ENCODE peak calls at places on chromosomes 7 and 10, in four cellular contexts. L is H1, G is IMR-90, R is mesendoderm. P is an unnamed sample.

GRCh38 chr7:144057954-144058353 is 9.2 kb downstream of the OR2A5 start:
- DNase-seq in L (no peak), G (no peak), R (no peak), P (no peak)

GRCh38 chr10:114100848-114101741 is 57.4 kb downstream of the ADRB1 start:
- DNase-seq in L (peak), G (peak), R (peak), P (no peak)

GRCh38 chr10:107264742-107265141 is 100.2 kb upstream of the SORCS1 start:
- DNase-seq in L (peak), G (no peak), R (peak), P (peak)

GRCh38 chr7:157981778-157982177 is 605.8 kb downstream of the PTPRN2 start:
- DNase-seq in L (no peak), G (no peak), R (no peak), P (peak)

GRCh38 chr10:48945441-48946143 is 6.0 kb upstream of the LRRC18 start:
- DNase-seq in L (no peak), G (no peak), R (no peak), P (no peak)

GRCh38 chr10:49758249-49758930 is 3.7 kb downstream of the OGDHL start:
- DNase-seq in L (no peak), G (no peak), R (no peak), P (peak)

GRCh38 chr10:123073187-123073586 is 62.6 kb upstream of the HMX3 start:
- DNase-seq in L (no peak), G (no peak), R (no peak), P (no peak)

GRCh38 chr10:29078919-29079318 is 210.0 kb upstream of the LYZL1 start:
- DNase-seq in L (no peak), G (no peak), R (peak), P (no peak)

GRCh38 chr10:60446855-60447254 is 57.2 kb upstream of the ANK3 start:
- DNase-seq in L (no peak), G (no peak), R (peak), P (no peak)

DNA sequence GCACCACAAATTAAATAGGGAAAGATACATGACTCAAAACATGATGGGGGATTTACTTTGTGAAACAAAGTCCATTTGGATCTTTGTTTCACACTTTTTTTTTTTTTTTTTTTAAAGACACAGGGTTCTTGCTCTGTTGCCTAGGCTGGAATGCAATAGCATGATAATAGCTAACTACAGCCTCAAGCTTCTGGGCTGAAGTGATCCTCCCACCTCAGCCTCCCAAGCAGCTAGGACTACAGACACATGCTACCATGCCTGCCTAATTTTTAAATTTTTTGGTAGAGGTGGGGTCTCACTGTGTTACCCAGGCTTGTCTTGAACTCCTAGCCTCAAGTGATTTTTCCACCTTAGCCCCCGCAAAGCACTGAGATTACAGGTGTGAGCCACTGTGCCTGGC is 172.6 kb upstream of the KLF14 start:
- DNase-seq in L (no peak), G (peak), R (no peak), P (no peak)
- H3K9ac ChIP-seq in L (no peak), G (peak), R (no peak), P (no peak)

DNA sequence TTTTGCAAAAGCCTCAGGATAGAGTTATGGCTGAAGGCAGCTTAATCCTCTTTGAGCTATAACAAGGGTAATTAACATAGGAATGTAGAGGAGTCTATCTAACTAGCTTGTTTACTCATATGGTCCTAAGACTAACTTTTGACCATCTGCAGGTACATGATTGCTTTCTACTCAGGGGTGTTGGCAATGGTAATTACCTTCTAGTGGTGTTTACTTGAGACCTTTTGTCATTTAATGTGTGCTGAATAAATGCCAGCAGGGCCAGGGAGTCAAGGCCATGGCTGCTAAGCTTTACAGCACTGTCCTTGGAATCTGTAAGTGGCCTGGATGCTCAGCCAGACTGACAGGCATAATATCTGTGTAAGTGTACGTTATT is 1325.0 kb downstream of the XPNPEP1 start:
- DNase-seq in L (peak), G (no peak), R (peak), P (peak)
- H3K4ac ChIP-seq in L (no peak), G (no peak), R (no peak), P (no peak)

DNA sequence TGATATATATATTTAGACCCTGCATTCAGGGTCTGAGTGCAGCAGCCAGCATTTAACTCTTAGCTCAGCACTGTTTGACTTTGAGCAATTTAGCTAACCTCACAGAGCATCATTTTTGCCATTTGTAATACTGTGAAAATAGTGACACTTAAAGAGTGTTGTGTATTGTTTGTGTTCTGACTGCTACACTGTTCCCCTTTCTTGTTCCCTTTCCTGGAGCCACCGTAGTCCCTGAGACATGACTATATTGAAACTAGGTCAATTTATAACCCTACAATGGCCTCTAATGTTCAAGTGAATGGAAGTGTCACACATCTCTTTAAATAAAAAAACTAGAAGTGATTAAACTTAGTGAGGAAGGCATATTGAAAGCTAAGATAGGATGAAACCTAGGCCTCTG is 20.3 kb upstream of the CD36 start:
- DNase-seq in L (no peak), G (no peak), R (no peak), P (no peak)
- H3K56ac ChIP-seq in L (no peak), G (no peak), R (no peak), P (no peak)

GRCh38 chr10:3625959-3626751 is 158.9 kb downstream of the KLF6 start:
- DNase-seq in L (no peak), G (peak), R (no peak), P (no peak)
- H3K9ac ChIP-seq in L (no peak), G (no peak), R (no peak), P (no peak)

GRCh38 chr10:3780056-3780765 is 4.8 kb downstream of the KLF6 start:
- DNase-seq in L (no peak), G (peak), R (peak), P (peak)

GRCh38 chr10:3782099-3782455 is 2.9 kb downstream of the KLF6 start:
- DNase-seq in L (no peak), G (no peak), R (no peak), P (no peak)

GRCh38 chr10:3780766-3781457 is 4.1 kb downstream of the KLF6 start:
- DNase-seq in L (no peak), G (peak), R (peak), P (peak)

GRCh38 chr10:3782456-3783312 is 2.3 kb downstream of the KLF6 start:
- DNase-seq in L (no peak), G (peak), R (peak), P (peak)

DNA sequence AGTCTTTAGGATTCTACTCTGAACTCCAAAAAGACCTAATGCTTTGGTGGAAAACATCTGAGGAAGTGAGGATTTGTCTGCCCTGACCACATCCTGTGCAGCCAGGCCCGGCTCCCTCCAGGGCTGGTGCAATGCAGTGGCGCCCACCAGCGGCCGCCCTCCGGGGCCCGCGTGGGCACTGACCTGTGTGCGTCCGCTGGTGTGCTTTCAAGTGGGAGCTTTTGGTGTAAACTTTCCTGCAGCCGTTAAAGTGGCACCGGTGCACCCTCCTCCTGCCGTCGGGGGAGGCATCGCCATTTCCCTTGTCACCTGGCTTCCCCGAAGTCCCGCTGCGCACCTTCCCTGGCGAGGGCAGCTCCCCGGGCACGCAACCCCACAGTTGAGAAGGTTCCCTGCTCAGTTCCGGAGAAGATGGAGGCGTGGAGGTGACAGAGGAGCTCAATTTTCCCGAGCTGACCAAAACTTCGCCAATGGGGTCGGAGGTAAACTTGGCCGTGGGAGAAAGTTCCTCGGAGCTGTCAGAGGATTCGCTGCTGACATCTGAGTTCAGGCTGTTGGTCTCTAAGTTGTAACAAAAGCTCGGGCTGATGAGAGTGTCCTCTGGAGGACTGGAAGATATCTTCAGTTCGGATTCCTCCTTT is 3.4 kb downstream of the KLF6 start:
- DNase-seq in L (no peak), G (peak), R (peak), P (peak)
- H3K4ac ChIP-seq in L (no peak), G (peak), R (no peak), P (no peak)

GRCh38 chr10:77640167-77640566 is 2.6 kb upstream of the KCNMA1 start:
- DNase-seq in L (no peak), G (no peak), R (no peak), P (no peak)

GRCh38 chr10:77641788-77642397 is 4.3 kb upstream of the KCNMA1 start:
- DNase-seq in L (peak), G (peak), R (peak), P (no peak)

GRCh38 chr10:77639756-77640155 is 2.1 kb upstream of the KCNMA1 start:
- DNase-seq in L (no peak), G (no peak), R (no peak), P (no peak)

GRCh38 chr10:77643795-77644468 is 6.3 kb upstream of the KCNMA1 start:
- DNase-seq in L (peak), G (peak), R (peak), P (peak)

GRCh38 chr10:77641344-77641743 is 3.7 kb upstream of the KCNMA1 start:
- DNase-seq in L (no peak), G (no peak), R (no peak), P (no peak)
- H3K56ac ChIP-seq in L (no peak), G (no peak), R (no peak), P (no peak)

DNA sequence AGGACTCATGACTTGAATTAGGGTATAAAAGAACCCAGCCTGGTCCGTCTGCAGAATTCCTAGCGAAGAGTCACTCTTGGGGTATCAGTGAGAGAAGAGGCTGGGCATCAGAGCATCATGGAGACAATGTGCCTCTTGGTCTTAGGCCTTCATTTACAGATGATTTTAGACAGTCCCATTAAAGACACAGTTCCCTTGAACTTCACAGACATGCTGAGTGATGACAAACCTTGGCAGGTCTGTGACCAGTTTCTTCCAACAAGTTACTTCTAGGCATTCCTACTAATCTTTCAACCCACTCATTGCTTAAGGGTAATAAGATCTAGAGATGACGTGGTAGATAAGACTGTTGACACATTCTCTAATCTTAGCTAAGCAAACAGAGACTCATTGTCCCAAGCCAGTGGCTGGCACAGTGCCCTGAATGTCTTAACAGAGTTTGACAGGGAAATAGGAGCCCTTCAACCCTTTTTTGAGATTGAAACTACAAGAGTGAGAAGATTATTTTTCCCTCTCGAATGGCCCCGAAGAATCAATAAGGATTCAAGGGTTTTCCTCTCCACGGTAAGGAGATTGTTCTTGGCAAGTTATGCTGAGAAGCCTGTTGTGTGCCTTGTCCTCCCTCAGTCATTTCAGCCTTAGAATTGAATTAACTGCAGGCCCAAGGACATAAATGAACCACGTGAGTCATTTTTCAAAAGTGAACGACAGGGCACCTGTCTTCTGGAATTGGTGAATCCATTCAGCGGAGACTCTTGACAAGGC is 281.1 kb downstream of the CCDC3 start:
- DNase-seq in L (no peak), G (peak), R (peak), P (no peak)
- H3K9ac ChIP-seq in L (no peak), G (no peak), R (no peak), P (no peak)

DNA sequence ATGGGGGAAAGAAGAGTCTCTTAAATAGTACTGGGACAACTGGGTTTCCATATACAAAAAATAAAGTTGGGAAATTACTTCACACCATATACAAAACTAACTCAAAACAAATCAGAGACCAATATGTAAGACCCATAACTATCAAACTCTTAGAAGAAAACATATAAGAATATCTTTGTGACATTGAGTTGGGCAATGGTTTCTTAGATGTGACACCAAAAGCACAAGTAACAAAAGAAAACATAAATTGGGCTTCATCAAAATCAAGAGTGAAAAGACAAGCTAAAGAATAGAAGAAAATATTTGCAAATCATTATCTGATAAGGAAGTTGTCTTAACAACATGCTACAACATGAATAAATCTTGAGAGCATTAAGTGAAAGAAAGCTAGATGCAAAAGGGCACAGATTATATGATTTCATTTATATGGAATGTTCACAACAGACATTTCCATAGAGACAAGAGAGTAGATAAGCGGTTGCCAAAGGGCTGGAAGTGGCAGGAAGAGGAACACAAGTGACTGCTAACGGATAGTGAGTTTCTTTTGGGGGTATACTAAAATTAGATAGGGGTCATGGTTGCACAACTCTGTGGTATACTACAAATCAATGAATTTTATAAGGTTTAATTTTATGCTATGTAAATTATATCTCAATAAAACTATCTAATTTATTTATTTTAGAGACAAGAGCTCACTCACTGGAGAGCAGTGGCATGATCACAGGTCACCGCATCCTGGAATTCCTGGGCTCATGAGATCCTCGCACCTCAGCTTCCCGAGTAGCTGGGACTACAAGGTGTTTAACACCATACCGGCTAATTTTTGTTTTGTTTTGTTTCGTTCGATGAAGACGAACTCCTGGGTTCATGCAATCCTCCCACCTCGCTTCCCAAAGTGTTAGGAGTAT is 35.4 kb downstream of the JMJD1C start:
- DNase-seq in L (no peak), G (peak), R (peak), P (no peak)
- H3K4ac ChIP-seq in L (no peak), G (peak), R (no peak), P (no peak)

GRCh38 chr10:101656915-101657314 is 38.1 kb downstream of the FBXW4 start:
- DNase-seq in L (no peak), G (no peak), R (no peak), P (no peak)
- H3K56ac ChIP-seq in L (no peak), G (no peak), R (no peak), P (no peak)

GRCh38 chr10:111835562-111835961 is 348.0 kb downstream of the GPAM start:
- DNase-seq in L (no peak), G (no peak), R (no peak), P (no peak)
- H3K9ac ChIP-seq in L (no peak), G (no peak), R (no peak), P (no peak)

P was measured in H9.